ENCODE peak calls at places on chromosomes 6 and 20, in eight cellular contexts. P is heart right ventricle, I is A549, G is cardiac muscle cell, M is thoracic aorta, T is pancreas, R is hepatocyte, D is cardiac fibroblast. F is an unnamed sample.

GRCh38 chr6:165884813-165885765 is 222.0 kb upstream of the PDE10A start:
- DNase-seq in D (peak), P (peak), M (no peak), R (peak), I (peak), G (peak), T (peak), F (peak)

GRCh38 chr6:100283288-100283687 is 181.4 kb downstream of the SIM1 start:
- DNase-seq in P (no peak), R (peak), G (no peak), M (no peak), D (peak), I (peak), T (no peak), F (no peak)

GRCh38 chr20:10524034-10524476 is 89.0 kb downstream of the SLX4IP start:
- DNase-seq in T (peak), D (peak), I (no peak), G (peak), P (peak), R (peak), M (no peak), F (peak)

GRCh38 chr6:69771158-69771906 is 25.5 kb downstream of the LMBRD1 start:
- DNase-seq in M (no peak), T (no peak), I (no peak), R (no peak), P (no peak), D (peak), G (no peak), F (no peak)

GRCh38 chr6:79100304-79100703 is 22.2 kb upstream of the PHIP start:
- DNase-seq in R (no peak), I (no peak), G (no peak), M (no peak), P (no peak), T (no peak), D (no peak), F (no peak)

GRCh38 chr6:34053721-34054120 is 92.2 kb downstream of the GRM4 start:
- DNase-seq in D (no peak), T (no peak), I (no peak), M (no peak), P (no peak), G (no peak), R (no peak), F (no peak)

GRCh38 chr6:168376120-168376519 is 56.5 kb upstream of the DACT2 start:
- DNase-seq in M (no peak), T (no peak), P (no peak), I (no peak), D (no peak), R (no peak), G (no peak), F (no peak)

GRCh38 chr6:108797951-108798671 is 50.1 kb upstream of the ARMC2 start:
- DNase-seq in D (no peak), G (no peak), R (no peak), P (no peak), T (no peak), M (no peak), I (no peak), F (no peak)

GRCh38 chr6:4280031-4280430 is 144.7 kb upstream of the ECI2 start:
- DNase-seq in G (no peak), P (no peak), D (no peak), T (no peak), I (no peak), M (no peak), R (no peak), F (no peak)

GRCh38 chr20:34637245-34638185 is 39.4 kb downstream of the PIGU start:
- DNase-seq in T (no peak), R (no peak), P (no peak), M (no peak), D (peak), G (no peak), I (no peak), F (peak)

GRCh38 chr6:21887301-21888185 is 294.0 kb downstream of the SOX4 start:
- DNase-seq in M (no peak), G (no peak), D (peak), T (no peak), I (peak), P (peak), R (no peak), F (no peak)

GRCh38 chr6:99151634-99152344 is 197.7 kb downstream of the FAXC start:
- DNase-seq in G (peak), R (peak), T (no peak), D (peak), P (peak), M (no peak), I (peak), F (no peak)

GRCh38 chr20:11777861-11778570 is 139.7 kb upstream of the BTBD3 start:
- DNase-seq in P (no peak), I (no peak), M (no peak), G (no peak), D (peak), T (no peak), R (no peak), F (no peak)

GRCh38 chr6:37990762-37991525 is 171.4 kb downstream of the ZFAND3 start:
- DNase-seq in R (peak), G (peak), M (no peak), T (no peak), P (no peak), D (peak), I (peak), F (no peak)

GRCh38 chr20:62899633-62900051 is 26.7 kb downstream of the DIDO1 start:
- DNase-seq in R (peak), D (no peak), P (no peak), G (peak), M (no peak), T (no peak), I (no peak), F (no peak)

GRCh38 chr6:33091957-33092356 is 16.2 kb downstream of the HLA-DPB1 start:
- DNase-seq in I (no peak), G (peak), T (peak), D (peak), M (no peak), R (no peak), P (peak), F (no peak)

GRCh38 chr6:36979343-36979742 is 6.7 kb downstream of the MTCH1 start:
- DNase-seq in G (peak), D (peak), R (peak), T (peak), P (no peak), I (no peak), M (no peak), F (peak)

GRCh38 chr20:50392138-50392866 is 117.9 kb upstream of the PTPN1 start:
- DNase-seq in P (no peak), I (no peak), T (no peak), D (no peak), M (no peak), G (no peak), R (no peak), F (no peak)

GRCh38 chr6:77447254-77447653 is 16.0 kb downstream of the HTR1B start:
- DNase-seq in G (no peak), T (no peak), M (no peak), I (no peak), D (peak), R (no peak), P (no peak), F (no peak)

GRCh38 chr20:4299773-4300172 is 284.4 kb upstream of the RNF24 start:
- DNase-seq in G (no peak), D (peak), M (no peak), T (no peak), I (no peak), P (no peak), R (no peak), F (no peak)

GRCh38 chr20:4299250-4299649 is 283.9 kb upstream of the RNF24 start:
- DNase-seq in G (no peak), M (no peak), I (no peak), R (no peak), P (no peak), D (no peak), T (no peak), F (no peak)

GRCh38 chr20:4303136-4303535 is 287.8 kb upstream of the RNF24 start:
- DNase-seq in D (no peak), R (no peak), M (no peak), I (no peak), G (no peak), T (no peak), P (no peak), F (no peak)

GRCh38 chr20:4300921-4301320 is 285.6 kb upstream of the RNF24 start:
- DNase-seq in I (no peak), T (no peak), M (no peak), R (no peak), P (no peak), D (no peak), G (no peak), F (no peak)

DNA sequence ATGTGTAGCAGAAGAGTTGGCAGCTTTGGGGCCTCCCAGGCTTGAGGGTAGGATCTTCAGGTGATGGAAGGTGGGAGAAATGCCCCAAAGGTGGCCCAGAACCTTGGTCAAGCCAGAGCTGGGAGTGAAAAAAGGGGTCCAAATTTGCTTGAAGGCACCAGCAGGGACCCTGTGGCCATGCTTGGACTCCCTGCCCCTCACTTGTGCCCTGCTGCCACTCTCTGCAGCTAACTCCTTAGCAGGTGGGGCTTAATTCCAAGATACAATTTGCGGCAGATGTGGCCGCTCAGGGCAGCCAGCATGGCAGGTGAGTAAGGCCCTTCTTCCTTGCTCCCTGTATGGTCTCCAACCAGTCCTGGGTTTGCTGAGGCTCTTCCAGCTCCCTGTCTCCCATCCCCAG is 285.0 kb upstream of the RNF24 start:
- DNase-seq in D (no peak), I (no peak), P (no peak), R (no peak), G (no peak), T (no peak), M (no peak), F (no peak)
- TF ChIP-seq CTCF in D (no peak), I (no peak), P (no peak), R (no peak), G (no peak), T (no peak), M (no peak), F (no peak)

GRCh38 chr6:44342489-44342888 is at the start of gene SPATS1:
- DNase-seq in P (peak), G (no peak), D (no peak), M (no peak), I (no peak), T (no peak), R (peak), F (peak)
- H3K4me3 ChIP-seq in P (peak), G (no peak), D (no peak), M (peak), I (no peak), T (no peak), R (no peak), F (no peak)

GRCh38 chr6:133240511-133241087 is 558 bp upstream of the EYA4 start:
- DNase-seq in G (peak), R (peak), D (peak), T (no peak), M (no peak), P (peak), I (peak), F (no peak)
- TF ChIP-seq CTCF in G (peak), R (peak), D (no peak), T (no peak), M (no peak), P (no peak), I (no peak), F (no peak)

GRCh38 chr6:12577124-12577845 is 139.3 kb upstream of the PHACTR1 start:
- DNase-seq in M (no peak), R (peak), P (no peak), D (peak), G (peak), T (no peak), I (no peak), F (no peak)

GRCh38 chr6:12569646-12570045 is 146.9 kb upstream of the PHACTR1 start:
- DNase-seq in I (no peak), G (no peak), D (no peak), P (no peak), R (no peak), T (no peak), M (no peak), F (no peak)

GRCh38 chr6:12576389-12576788 is 140.2 kb upstream of the PHACTR1 start:
- DNase-seq in P (no peak), M (no peak), D (peak), R (peak), I (no peak), G (no peak), T (no peak), F (no peak)

GRCh38 chr6:12570461-12571030 is 146.0 kb upstream of the PHACTR1 start:
- DNase-seq in T (no peak), R (no peak), D (peak), P (no peak), M (no peak), I (no peak), G (no peak), F (no peak)

GRCh38 chr6:12572884-12573824 is 143.4 kb upstream of the PHACTR1 start:
- DNase-seq in D (peak), P (no peak), T (no peak), I (peak), M (no peak), G (no peak), R (peak), F (no peak)
- H3K4me3 ChIP-seq in D (no peak), P (no peak), T (no peak), I (no peak), M (no peak), G (no peak), R (no peak), F (no peak)

GRCh38 chr6:17200395-17200794 is 80.8 kb upstream of the RBM24 start:
- DNase-seq in G (no peak), M (no peak), D (no peak), I (no peak), P (no peak), T (no peak), R (peak), F (no peak)
- TF ChIP-seq CTCF in G (peak), M (no peak), D (peak), I (no peak), P (no peak), T (no peak), R (peak), F (no peak)

GRCh38 chr6:105135907-105136432 is 43.8 kb downstream of the POPDC3 start:
- DNase-seq in M (no peak), D (peak), R (no peak), P (no peak), T (no peak), I (no peak), G (no peak), F (no peak)
- H3K4me3 ChIP-seq in M (peak), D (peak), R (peak), P (peak), T (peak), I (peak), G (peak), F (peak)

DNA sequence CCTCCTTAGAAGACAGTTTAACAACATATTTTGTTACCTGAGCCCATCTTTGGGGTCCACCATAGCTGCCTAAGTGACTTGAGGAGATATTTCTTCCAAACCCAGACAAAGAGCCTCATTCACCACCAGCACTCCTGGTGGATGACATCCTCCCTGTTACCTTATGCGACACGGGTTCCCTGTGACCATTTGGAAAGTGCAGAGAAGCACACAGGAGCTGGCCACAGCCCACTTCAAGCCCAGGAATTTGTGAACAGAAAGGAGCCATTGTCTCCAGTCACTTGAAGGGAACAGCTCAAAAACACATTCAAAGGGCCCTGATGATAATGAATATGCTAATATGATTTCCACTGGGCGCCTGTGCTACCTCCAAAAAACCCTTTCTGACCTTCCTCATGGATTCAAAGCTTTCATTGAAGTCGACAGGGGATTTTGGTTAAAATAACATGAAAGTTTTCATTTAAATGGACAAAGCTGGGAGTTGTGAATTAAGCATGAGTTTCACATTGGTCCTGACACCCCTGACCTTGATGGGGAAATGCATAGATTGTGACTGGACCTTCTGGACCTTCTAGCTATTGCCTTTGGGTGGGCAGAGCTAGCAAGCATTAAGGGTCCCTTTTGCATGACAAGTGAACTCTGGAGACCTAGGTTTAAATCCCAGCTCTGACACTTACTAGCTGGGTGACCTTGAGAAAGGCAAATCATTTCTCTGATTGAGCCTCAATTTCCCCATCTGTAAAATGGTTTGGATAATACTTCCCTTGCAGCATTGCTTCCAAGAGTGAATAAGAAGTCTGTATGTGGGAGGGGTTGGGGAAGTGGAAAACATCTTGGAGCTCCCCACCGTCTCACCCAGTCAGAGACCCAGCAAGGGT is 83.3 kb upstream of the SIRPA start:
- DNase-seq in I (no peak), P (no peak), D (no peak), R (no peak), G (no peak), T (no peak), M (no peak), F (no peak)
- TF ChIP-seq CTCF in I (no peak), P (no peak), D (no peak), R (no peak), G (no peak), T (no peak), M (no peak), F (no peak)

GRCh38 chr20:4472906-4473305 is 248.8 kb upstream of the PRND start:
- DNase-seq in D (peak), M (no peak), I (no peak), R (no peak), P (no peak), G (no peak), T (no peak), F (no peak)

GRCh38 chr20:4471221-4471620 is 250.5 kb upstream of the PRND start:
- DNase-seq in G (no peak), D (no peak), M (no peak), P (no peak), I (no peak), R (no peak), T (no peak), F (no peak)

GRCh38 chr20:4468114-4468513 is 253.6 kb upstream of the PRND start:
- DNase-seq in D (no peak), T (no peak), G (no peak), M (no peak), I (no peak), P (no peak), R (no peak), F (no peak)

GRCh38 chr20:4470375-4470774 is 251.3 kb upstream of the PRND start:
- DNase-seq in P (no peak), G (no peak), I (no peak), T (no peak), R (peak), D (peak), M (no peak), F (no peak)

DNA sequence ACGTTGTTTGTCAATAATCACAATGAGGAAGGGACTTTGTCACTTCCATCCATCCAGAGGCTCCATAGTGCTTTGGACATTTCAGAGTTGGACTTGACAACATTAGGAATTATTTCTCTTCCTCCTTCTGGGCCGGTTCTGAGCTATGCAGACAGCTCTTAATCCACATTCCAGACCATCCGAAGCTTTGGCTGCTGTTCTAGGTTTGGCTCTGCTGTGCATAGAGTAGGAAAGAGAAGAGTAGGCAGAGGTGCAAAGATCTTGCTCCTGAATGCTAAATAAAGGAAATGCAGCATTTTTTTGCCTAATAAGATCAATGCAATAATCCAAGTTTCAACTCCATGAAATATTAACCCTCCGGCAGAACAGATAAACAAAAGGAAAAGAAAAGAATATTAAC is 251.8 kb upstream of the PRND start:
- DNase-seq in R (no peak), M (no peak), D (no peak), I (no peak), G (no peak), T (no peak), P (no peak), F (no peak)
- H3K4me3 ChIP-seq in R (no peak), M (no peak), D (no peak), I (no peak), G (no peak), T (no peak), P (no peak), F (no peak)

DNA sequence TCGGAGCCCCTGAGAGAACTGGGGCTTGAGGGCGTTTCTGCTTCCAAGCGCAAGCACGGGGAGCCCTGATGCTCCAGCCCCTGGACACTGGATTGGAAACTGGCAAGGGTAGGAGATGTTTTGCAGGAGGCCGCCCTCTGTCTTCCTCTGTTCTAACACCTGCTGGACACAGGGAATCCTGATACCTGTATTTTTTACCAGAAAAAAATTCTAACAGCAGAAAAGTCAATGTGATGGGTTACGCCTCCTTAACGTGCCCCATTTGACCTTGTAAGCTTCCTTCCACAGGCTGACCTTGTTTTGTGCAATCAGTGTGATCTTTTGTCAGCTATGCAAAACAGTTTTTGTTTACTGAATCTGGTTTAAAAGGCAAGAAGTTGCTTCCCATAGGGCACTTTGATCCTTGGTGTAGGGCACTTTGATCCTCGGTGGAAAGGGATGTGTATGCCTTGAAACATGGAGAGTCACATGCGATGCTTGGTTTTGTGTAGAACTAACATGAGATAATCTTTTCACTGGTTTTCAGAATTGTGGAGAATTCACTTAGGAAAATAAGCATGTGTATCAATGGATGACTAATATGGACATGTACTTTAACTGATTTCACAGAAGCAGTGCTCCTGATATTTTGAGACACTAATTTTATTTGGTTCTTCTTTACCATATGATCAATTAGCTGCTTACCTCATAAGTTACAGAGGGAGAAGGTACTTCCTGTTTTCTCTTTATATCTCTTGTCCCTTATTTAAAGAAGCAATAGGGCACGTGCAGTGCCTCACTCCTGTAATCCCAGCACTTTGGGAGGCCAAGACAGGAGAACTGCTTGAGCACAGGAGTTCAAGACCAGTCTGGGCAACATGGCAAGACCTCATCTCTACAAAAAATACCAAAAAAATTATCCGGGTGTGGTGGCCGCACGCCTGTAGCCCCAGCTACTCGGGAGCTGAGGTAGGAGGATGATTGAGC is 59.9 kb upstream of the MAP3K4 start:
- DNase-seq in I (no peak), G (no peak), R (peak), T (no peak), P (no peak), M (no peak), D (no peak), F (no peak)
- TF ChIP-seq CTCF in I (no peak), G (no peak), R (no peak), T (no peak), P (no peak), M (no peak), D (no peak), F (no peak)